ENCODE peak calls at places on chromosomes 7 and 10, in five cellular contexts. X, L, Q, Z and A are unnamed samples.

GRCh38 chr10:78415111-78415510 is 381.4 kb downstream of the RPS24 start:
- DNase-seq in X (no peak), L (no peak), Q (no peak), Z (no peak), A (no peak)

GRCh38 chr10:42990721-42991441 is 86.0 kb upstream of the RET start:
- DNase-seq in X (no peak), L (no peak), Q (no peak), Z (peak), A (no peak)

GRCh38 chr7:31896929-31897328 is 173.3 kb downstream of the PDE1C start:
- DNase-seq in X (peak), L (peak), Q (no peak), Z (no peak), A (no peak)

GRCh38 chr10:310976-311639 is 175.9 kb downstream of the ZMYND11 start:
- DNase-seq in X (no peak), L (peak), Q (no peak), Z (peak), A (no peak)

GRCh38 chr7:48149058-48149457 is 22.2 kb upstream of the ABCA13 start:
- DNase-seq in X (no peak), L (no peak), Q (no peak), Z (no peak), A (no peak)

GRCh38 chr10:13634207-13634606 is 47.4 kb downstream of the PRPF18 start:
- DNase-seq in X (no peak), L (no peak), Q (no peak), Z (no peak), A (no peak)

GRCh38 chr7:92723978-92724377 is 112.4 kb downstream of the CDK6 start:
- DNase-seq in X (no peak), L (no peak), Q (no peak), Z (no peak), A (peak)

GRCh38 chr7:101878938-101879337 is 61.5 kb downstream of the CUX1 start:
- DNase-seq in X (no peak), L (no peak), Q (no peak), Z (no peak), A (no peak)

GRCh38 chr7:28358423-28358868 is 53.9 kb upstream of the CREB5 start:
- DNase-seq in X (no peak), L (peak), Q (no peak), Z (no peak), A (peak)

GRCh38 chr10:78185693-78186055 is 152.0 kb downstream of the RPS24 start:
- DNase-seq in X (no peak), L (no peak), Q (no peak), Z (peak), A (no peak)

GRCh38 chr10:129023057-129023456 is 444.0 kb upstream of the MGMT start:
- DNase-seq in X (no peak), L (peak), Q (no peak), Z (no peak), A (no peak)

GRCh38 chr7:27190284-27190748 is 5.3 kb upstream of the HOXA11 start:
- DNase-seq in X (no peak), L (no peak), Q (no peak), Z (no peak), A (no peak)

GRCh38 chr10:133274751-133275682 is 1.7 kb downstream of the ADAM8 start:
- DNase-seq in X (no peak), L (no peak), Q (peak), Z (peak), A (no peak)

GRCh38 chr7:74579800-74580685 is 77.5 kb upstream of the GTF2I start:
- DNase-seq in X (no peak), L (peak), Q (no peak), Z (no peak), A (no peak)

GRCh38 chr10:30379983-30380382 is 30.9 kb upstream of the MTPAP start:
- DNase-seq in X (no peak), L (no peak), Q (no peak), Z (no peak), A (no peak)

DNA sequence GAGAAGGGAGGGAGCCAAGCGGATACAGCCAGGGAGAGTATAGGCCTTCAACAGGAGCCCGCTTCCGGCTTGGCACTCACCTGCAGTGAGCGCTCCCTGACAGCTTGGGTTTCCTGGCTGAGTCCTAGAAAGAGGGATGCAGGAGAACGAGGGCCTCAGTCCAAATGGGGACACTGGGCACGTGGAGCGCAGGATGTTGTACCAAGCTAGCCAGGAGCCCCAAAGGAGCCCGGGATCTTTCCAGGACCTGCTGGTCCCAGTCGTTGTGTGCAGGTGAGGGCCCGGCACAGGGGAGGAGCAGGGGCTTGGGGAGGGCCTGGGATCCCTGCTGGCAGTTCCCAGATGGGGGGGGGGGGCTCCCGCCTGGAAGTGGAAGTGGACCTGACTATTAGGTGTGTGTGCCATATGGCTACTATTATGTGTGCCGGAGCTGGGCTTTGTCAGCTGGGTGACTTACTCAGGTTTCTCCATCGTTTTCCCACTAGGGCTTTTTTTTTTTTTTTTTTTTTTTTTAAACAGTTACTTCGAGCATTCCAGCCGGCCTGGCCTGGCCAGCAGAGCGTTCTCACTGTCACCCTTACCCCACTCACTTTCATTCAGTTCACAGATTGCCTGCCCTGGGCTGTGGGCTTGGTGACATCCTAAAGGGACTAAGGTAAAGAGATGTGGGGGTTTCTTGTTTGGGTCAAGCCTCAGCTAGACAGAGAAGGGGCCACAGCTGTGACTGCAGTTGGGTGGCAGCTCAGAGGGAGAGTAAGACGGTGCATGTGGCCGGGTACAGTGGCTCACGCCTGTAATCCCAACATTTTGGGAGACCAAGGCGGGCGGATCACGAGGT is 3.8 kb downstream of the AGAP3 start:
- DNase-seq in X (peak), L (no peak), Q (no peak), Z (no peak), A (no peak)
- H3K4me3 ChIP-seq in X (peak), L (no peak), Q (no peak), Z (no peak), A (peak)

GRCh38 chr7:25117226-25118047 is 7.6 kb downstream of the CYCS start:
- DNase-seq in X (no peak), L (peak), Q (no peak), Z (no peak), A (no peak)
- H3K4me3 ChIP-seq in X (no peak), L (no peak), Q (no peak), Z (no peak), A (no peak)

GRCh38 chr7:18087031-18087686 is 59.5 kb upstream of the PRPS1L1 start:
- DNase-seq in X (peak), L (no peak), Q (no peak), Z (peak), A (no peak)

GRCh38 chr7:18087687-18088078 is 60.0 kb upstream of the PRPS1L1 start:
- DNase-seq in X (peak), L (no peak), Q (no peak), Z (no peak), A (no peak)

GRCh38 chr7:18081617-18082016 is 54.0 kb upstream of the PRPS1L1 start:
- DNase-seq in X (no peak), L (no peak), Q (no peak), Z (no peak), A (no peak)

GRCh38 chr7:18082169-18082568 is 54.5 kb upstream of the PRPS1L1 start:
- DNase-seq in X (no peak), L (no peak), Q (no peak), Z (no peak), A (no peak)

GRCh38 chr7:18086165-18087030 is 58.8 kb upstream of the PRPS1L1 start:
- DNase-seq in X (peak), L (no peak), Q (no peak), Z (peak), A (no peak)
- H3K4me3 ChIP-seq in X (peak), L (peak), Q (no peak), Z (peak), A (peak)

GRCh38 chr10:102651455-102652169 is 7.3 kb downstream of the TRIM8 start:
- DNase-seq in X (no peak), L (no peak), Q (no peak), Z (peak), A (no peak)

GRCh38 chr10:102648269-102648888 is 4.1 kb downstream of the TRIM8 start:
- DNase-seq in X (no peak), L (no peak), Q (no peak), Z (no peak), A (no peak)

GRCh38 chr10:102648889-102649752 is 4.8 kb downstream of the TRIM8 start:
- DNase-seq in X (no peak), L (no peak), Q (no peak), Z (peak), A (no peak)

GRCh38 chr10:102650655-102651454 is 6.6 kb downstream of the TRIM8 start:
- DNase-seq in X (no peak), L (no peak), Q (no peak), Z (peak), A (no peak)

DNA sequence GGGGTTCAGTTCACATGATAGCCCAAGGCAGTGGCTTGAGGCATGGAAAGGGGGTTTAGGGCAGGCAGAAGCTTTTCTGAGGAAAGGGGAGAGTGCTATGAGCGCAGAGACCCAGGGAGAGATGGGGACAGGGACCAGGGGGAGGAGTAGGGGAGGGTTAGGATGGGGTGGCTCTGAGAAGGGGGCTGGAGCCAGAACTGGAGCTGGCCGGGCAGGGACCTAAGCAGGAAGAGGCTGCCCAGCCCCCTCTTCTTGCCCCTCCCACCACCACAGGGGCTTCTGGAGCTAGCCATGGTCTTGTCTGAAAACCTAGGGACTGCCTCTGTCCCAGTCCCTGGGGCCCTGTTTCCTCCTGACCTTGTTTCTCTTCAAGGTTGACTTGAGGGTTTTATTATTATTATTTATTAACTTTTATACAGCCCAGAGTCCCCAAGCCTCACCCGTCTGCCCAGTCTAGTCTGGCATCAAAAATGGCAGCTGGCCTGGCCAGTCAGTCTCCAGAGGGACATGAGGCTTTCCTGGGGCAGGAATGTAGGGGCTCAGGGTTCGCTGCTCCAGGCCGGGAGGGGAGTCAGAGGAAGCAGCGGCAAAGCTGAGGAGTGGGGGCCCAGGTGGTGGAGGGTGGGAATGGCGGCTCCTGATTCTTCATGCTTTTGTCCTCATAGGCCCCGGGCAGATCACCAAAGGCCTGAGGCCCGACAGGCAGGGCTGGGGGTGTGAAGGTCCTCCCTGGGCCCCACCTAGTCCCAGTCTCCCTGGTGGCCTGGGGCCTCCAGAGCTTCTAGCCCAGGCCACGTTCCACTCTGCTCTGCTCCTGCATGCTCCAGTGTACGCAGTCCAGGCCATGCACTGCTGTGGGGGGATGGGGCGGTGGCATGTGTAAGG is 5.7 kb downstream of the TRIM8 start:
- DNase-seq in X (no peak), L (no peak), Q (no peak), Z (peak), A (no peak)
- H3K4me3 ChIP-seq in X (no peak), L (peak), Q (no peak), Z (no peak), A (no peak)

DNA sequence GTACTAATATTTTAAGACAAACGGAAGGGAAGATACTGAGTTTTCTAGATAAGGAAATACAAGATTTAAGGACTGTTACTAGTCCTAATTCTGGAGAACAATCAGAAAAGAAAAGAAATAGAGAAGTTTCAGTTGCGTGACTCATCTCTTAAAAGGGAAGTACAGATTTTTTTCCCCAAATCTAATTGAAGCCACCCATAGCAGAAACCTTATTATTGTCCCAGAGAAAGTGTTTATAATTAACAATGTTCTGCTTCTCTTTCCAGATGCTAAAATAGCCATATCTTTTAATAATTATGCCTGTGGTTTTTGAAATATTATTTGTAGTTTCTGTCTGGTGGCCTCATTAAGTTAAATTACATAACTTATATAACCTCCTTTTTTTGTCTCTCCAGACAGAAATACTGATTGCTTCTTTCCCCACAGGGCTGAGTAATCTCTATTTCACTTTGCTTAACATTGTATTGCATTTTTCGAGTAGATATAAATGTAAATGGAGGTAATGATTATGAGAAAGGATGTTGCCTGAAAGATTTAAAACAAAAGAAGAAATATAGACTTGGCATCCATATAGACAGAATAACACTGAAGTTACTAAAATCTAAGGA is 240.7 kb upstream of the MBL2 start:
- DNase-seq in X (no peak), L (no peak), Q (no peak), Z (no peak), A (no peak)
- H3K4me3 ChIP-seq in X (no peak), L (no peak), Q (no peak), Z (no peak), A (no peak)

GRCh38 chr7:16668049-16668858 is 22.3 kb downstream of the BZW2 start:
- DNase-seq in X (no peak), L (peak), Q (no peak), Z (no peak), A (no peak)
- H3K4me3 ChIP-seq in X (no peak), L (no peak), Q (no peak), Z (no peak), A (no peak)

GRCh38 chr10:17506390-17506789 is 52.0 kb upstream of the ST8SIA6 start:
- DNase-seq in X (no peak), L (no peak), Q (no peak), Z (no peak), A (no peak)
- H3K4me3 ChIP-seq in X (no peak), L (no peak), Q (peak), Z (no peak), A (no peak)

GRCh38 chr7:106217089-106217542 is 67.7 kb downstream of the NAMPT start:
- DNase-seq in X (no peak), L (peak), Q (no peak), Z (peak), A (no peak)
- H3K4me3 ChIP-seq in X (no peak), L (no peak), Q (no peak), Z (no peak), A (no peak)

DNA sequence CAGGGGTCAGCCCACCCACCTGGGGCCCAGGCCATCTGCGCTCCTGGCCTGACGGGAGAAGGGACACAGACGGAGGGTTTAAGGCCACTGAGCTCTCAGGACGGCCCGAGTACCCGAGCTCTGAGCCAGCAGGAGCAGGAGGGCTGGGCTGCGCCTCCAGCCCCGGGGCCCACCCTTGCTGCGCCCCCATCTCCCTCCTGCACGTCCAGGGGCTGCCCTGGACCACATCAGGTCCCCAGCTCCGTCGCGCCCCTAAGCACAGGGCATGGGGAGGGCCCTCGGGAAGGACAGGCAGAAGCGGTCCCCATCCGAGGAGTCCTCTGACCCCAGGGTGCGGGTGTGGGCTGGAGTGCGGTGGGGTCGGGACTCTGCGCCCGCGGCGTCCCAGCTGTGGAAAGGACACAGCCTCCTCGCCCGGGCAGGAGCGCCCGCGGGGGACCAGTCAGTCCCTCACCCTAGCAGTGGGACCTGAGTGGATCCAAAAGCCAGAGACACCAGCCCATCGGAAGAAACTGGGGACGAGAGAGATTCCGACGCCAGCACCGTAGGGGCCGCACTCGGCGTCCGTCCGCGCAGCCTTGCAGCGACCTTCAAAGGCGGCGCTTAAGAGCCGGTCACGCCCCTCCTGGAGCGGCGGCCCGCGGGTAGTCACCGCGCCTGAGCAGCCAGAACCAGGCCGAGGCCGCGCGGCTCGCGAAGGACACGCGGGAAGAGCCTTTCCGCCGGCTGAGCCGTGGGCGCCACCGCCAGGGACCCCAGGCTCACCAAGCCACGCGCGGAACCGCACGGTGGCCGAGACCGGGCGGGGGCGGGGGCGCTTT is 15.9 kb downstream of the CAMK2B start:
- DNase-seq in X (no peak), L (peak), Q (peak), Z (peak), A (peak)
- H3K4me3 ChIP-seq in X (no peak), L (peak), Q (no peak), Z (peak), A (peak)